ENCODE peak calls at places on chromosome 21, in four cellular contexts. W is mesendoderm, L is IMR-90, R is H1. D is an unnamed sample.

GRCh38 chr21:23475518-23476189 is 2131.6 kb downstream of the MRPL39 start:
- DNase-seq in L (no peak), W (no peak), R (no peak), D (no peak)

GRCh38 chr21:31781737-31782136 is 49.8 kb upstream of the SCAF4 start:
- DNase-seq in L (peak; percentile 53), R (no peak), W (no peak), D (no peak)

GRCh38 chr21:43269461-43269860 is 100.7 kb downstream of the CRYAA start:
- DNase-seq in W (peak; percentile 60), R (no peak), L (no peak), D (peak; percentile 69)

GRCh38 chr21:18987515-18988026 is 584.0 kb upstream of the TMPRSS15 start:
- DNase-seq in L (no peak), R (no peak), W (peak; percentile 13), D (peak; percentile 30)

GRCh38 chr21:16624468-16625102 is 888.3 kb upstream of the CXADR start:
- DNase-seq in L (no peak), R (no peak), W (no peak), D (no peak)

GRCh38 chr21:25691931-25692330 is 42.8 kb downstream of the ATP5PF start:
- DNase-seq in W (no peak), L (peak; percentile 29), R (no peak), D (no peak)

GRCh38 chr21:36134820-36135390 is at the start of gene CBR3:
- DNase-seq in L (peak; percentile 41), R (no peak), W (peak; percentile 12), D (no peak)

GRCh38 chr21:45560106-45561021 is 18.1 kb upstream of the SLC19A1 start:
- DNase-seq in R (no peak), L (no peak), W (no peak), D (no peak)

GRCh38 chr21:16502897-16503296 is 773.1 kb downstream of the USP25 start:
- DNase-seq in W (no peak), L (no peak), R (no peak), D (no peak)

GRCh38 chr21:45869121-45870007 is 112.2 kb upstream of the COL6A1 start:
- DNase-seq in L (peak; percentile 79), W (no peak), R (no peak), D (peak; percentile 22)

GRCh38 chr21:41752231-41752681 is 14.6 kb downstream of the RIPK4 start:
- DNase-seq in R (no peak), W (peak; percentile 74), L (peak; percentile 64), D (no peak)

GRCh38 chr21:31630062-31630711 is 29.3 kb upstream of the SOD1 start:
- DNase-seq in W (no peak), R (no peak), L (peak; percentile 93), D (no peak)

GRCh38 chr21:16865612-16866011 is 647.2 kb upstream of the CXADR start:
- DNase-seq in R (no peak), L (peak; percentile 1), W (no peak), D (no peak)

GRCh38 chr21:25733859-25734653 is 648 bp downstream of the ATP5PF start:
- DNase-seq in W (peak; percentile 10), R (no peak), L (peak; percentile 35), D (no peak)

GRCh38 chr21:37214952-37215351 is 52.2 kb downstream of the VPS26C start:
- DNase-seq in W (no peak), R (no peak), L (no peak), D (no peak)

GRCh38 chr21:42321231-42321630 is 6.0 kb upstream of the TFF3 start:
- DNase-seq in R (no peak), L (no peak), W (no peak), D (no peak)

GRCh38 chr21:45164124-45164511 is 89.7 kb downstream of the ADARB1 start:
- DNase-seq in R (no peak), L (peak; percentile 46), W (no peak), D (peak; percentile 22)

GRCh38 chr21:25107708-25108107 is 499.6 kb downstream of the MRPL39 start:
- DNase-seq in R (peak; percentile 7), L (peak; percentile 94), W (peak; percentile 88), D (no peak)

GRCh38 chr21:44718571-44718970 is 7.2 kb upstream of the TSPEAR start:
- DNase-seq in W (peak; percentile 65), R (no peak), L (no peak), D (peak; percentile 89)

GRCh38 chr21:41745971-41746743 is 20.7 kb downstream of the RIPK4 start:
- DNase-seq in R (no peak), W (no peak), L (no peak), D (peak; percentile 72)

GRCh38 chr21:44337941-44338895 is 972 bp downstream of the CFAP410 start:
- DNase-seq in L (peak; percentile 47), W (peak; percentile 80), R (no peak), D (peak; percentile 90)

GRCh38 chr21:39330001-39330400 is 16.6 kb upstream of the BRWD1 start:
- DNase-seq in R (no peak), W (no peak), L (no peak), D (no peak)

GRCh38 chr21:39336457-39337008 is 12.4 kb downstream of the HMGN1 start:
- DNase-seq in L (no peak), R (no peak), W (no peak), D (no peak)

GRCh38 chr21:39332175-39332574 is 16.7 kb downstream of the HMGN1 start:
- DNase-seq in W (peak; percentile 96), L (no peak), R (no peak), D (no peak)

DNA sequence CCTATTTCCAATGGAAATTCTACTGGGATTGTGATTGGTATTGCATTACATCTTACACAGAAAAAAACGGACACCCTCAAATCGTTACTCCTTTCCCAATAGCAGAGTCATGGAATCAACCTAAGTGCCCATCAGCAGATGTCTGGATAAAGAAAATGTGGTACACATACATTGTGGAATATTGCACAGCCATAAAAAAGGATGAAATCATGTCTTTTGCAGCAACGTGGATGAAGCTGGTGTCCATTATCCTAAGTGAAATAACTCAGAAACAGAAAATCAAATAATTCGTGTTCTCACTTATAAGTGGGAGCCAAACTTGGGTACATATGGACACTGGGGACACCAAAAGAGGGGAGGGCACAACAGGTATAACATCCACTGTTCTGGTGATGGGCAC is 14.3 kb downstream of the HMGN1 start:
- DNase-seq in W (no peak), R (no peak), L (no peak), D (no peak)
- H2AK5ac ChIP-seq in W (no peak overlapping the region), R (no peak overlapping the region), L (no peak overlapping the region), D (no peak overlapping the region)

GRCh38 chr21:33313611-33314010 is 11.2 kb upstream of the IFNAR1 start:
- DNase-seq in R (no peak), W (no peak), L (no peak), D (no peak)
- H3K56ac ChIP-seq in R (no peak overlapping the region), W (no peak overlapping the region), L (no peak overlapping the region), D (no peak overlapping the region)

GRCh38 chr21:34198232-34199120 is 125.1 kb downstream of the MRPS6 start:
- DNase-seq in R (no peak), W (no peak), L (no peak), D (no peak)

GRCh38 chr21:34195365-34195764 is 122.0 kb downstream of the MRPS6 start:
- DNase-seq in R (no peak), L (no peak), W (peak; percentile 62), D (peak; percentile 89)

GRCh38 chr21:34199121-34199910 is 125.9 kb downstream of the MRPS6 start:
- DNase-seq in W (peak; percentile 37), R (no peak), L (no peak), D (no peak)

GRCh38 chr21:34197561-34197960 is 124.2 kb downstream of the MRPS6 start:
- DNase-seq in L (no peak), R (no peak), W (no peak), D (no peak)

DNA sequence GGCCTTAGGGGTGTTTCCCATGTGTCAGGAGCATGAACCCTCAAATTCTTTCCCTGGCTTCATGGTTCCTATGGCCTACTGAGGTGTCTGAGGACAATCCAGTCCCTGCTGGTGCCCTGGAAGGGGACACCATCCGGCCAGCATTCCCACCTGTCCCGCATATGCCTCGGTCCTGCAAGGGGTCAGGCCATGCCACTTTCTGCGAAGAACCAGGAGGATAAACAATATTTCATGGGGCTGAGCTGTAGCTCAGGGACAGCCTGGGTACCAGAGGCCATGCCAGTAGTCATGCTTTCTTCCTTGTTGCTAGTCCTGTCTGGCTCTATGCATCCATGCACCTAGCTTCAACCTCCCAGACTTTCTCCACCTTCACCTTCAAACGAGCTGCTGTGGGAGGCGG is 123.6 kb downstream of the MRPS6 start:
- DNase-seq in L (no peak), R (no peak), W (no peak), D (no peak)
- H2AK5ac ChIP-seq in L (no peak overlapping the region), R (peak overlapping the region; percentile 95), W (no peak overlapping the region), D (no peak overlapping the region)

GRCh38 chr21:38241029-38241740 is 15.6 kb upstream of the KCNJ15 start:
- DNase-seq in R (no peak), W (no peak), L (no peak), D (no peak)

GRCh38 chr21:38240121-38240520 is 16.7 kb upstream of the KCNJ15 start:
- DNase-seq in L (no peak), R (no peak), W (no peak), D (no peak)

GRCh38 chr21:38234395-38235142 is 22.2 kb upstream of the KCNJ15 start:
- DNase-seq in R (no peak), W (peak; percentile 61), L (no peak), D (no peak)

GRCh38 chr21:38242036-38242435 is 14.8 kb upstream of the KCNJ15 start:
- DNase-seq in W (no peak), L (no peak), R (no peak), D (no peak)

GRCh38 chr21:38236232-38236631 is 20.6 kb upstream of the KCNJ15 start:
- DNase-seq in L (no peak), W (peak; percentile 48), R (no peak), D (no peak)
- H3K56ac ChIP-seq in L (no peak overlapping the region), W (no peak overlapping the region), R (no peak overlapping the region), D (no peak overlapping the region)

GRCh38 chr21:28993293-28993629 is 584 bp upstream of the LTN1 start:
- DNase-seq in W (no peak), R (no peak), L (no peak), D (no peak)
- H2AK5ac ChIP-seq in W (peak overlapping the region; percentile 67), R (peak overlapping the region; percentile 60), L (peak overlapping the region; percentile 46), D (peak overlapping the region; percentile 83)

GRCh38 chr21:28342229-28342810 is 650.4 kb downstream of the LTN1 start:
- DNase-seq in R (no peak), W (no peak), L (no peak), D (no peak)
- H3K56ac ChIP-seq in R (no peak overlapping the region), W (no peak overlapping the region), L (no peak overlapping the region), D (no peak overlapping the region)

D was measured in H9.